ENCODE peak calls at places on chromosomes 3 and 15, in nine cellular contexts. R is tibial nerve, H is sigmoid colon, U is transverse colon, K is ovary, C is stomach, X is A549, Y is suprapubic skin, W is esophagus muscularis mucosa. B is an unnamed sample. For H3K4me1, the result is how much of the 10 kb centered on the place peaks cover.

GRCh38 chr3:73685061-73685460 is 60.3 kb upstream of the PDZRN3 start:
- DNase-seq in R (no peak), H (no peak), U (no peak), K (no peak), C (no peak), X (no peak), Y (no peak), W (no peak), B (no peak)

GRCh38 chr15:78625621-78626280 is 5.0 kb upstream of the CHRNA3 start:
- DNase-seq in R (no peak), H (no peak), U (no peak), K (no peak), C (peak), X (no peak), Y (no peak), W (no peak), B (no peak)

GRCh38 chr15:63114465-63114864 is 7.2 kb upstream of the LACTB start:
- DNase-seq in R (no peak), H (no peak), U (no peak), K (no peak), C (no peak), X (no peak), Y (no peak), W (no peak), B (no peak)

GRCh38 chr15:75067123-75067854 is 43.9 kb downstream of the PPCDC start:
- DNase-seq in R (no peak), H (no peak), U (no peak), K (no peak), C (no peak), X (no peak), Y (no peak), W (no peak), B (peak)

GRCh38 chr3:151816091-151816604 is 2.2 kb downstream of the AADAC start:
- DNase-seq in R (no peak), H (no peak), U (peak), K (peak), C (peak), X (peak), Y (no peak), W (no peak), B (peak)

GRCh38 chr15:74403981-74404563 is 29.7 kb downstream of the SEMA7A start:
- DNase-seq in R (no peak), H (no peak), U (no peak), K (peak), C (no peak), X (no peak), Y (no peak), W (no peak), B (no peak)

GRCh38 chr15:53251998-53252397 is 461.9 kb upstream of the ONECUT1 start:
- DNase-seq in R (no peak), H (no peak), U (no peak), K (no peak), C (no peak), X (no peak), Y (no peak), W (no peak), B (no peak)

GRCh38 chr3:42728056-42728455 is 25.5 kb upstream of the HHATL start:
- DNase-seq in R (no peak), H (peak), U (no peak), K (peak), C (no peak), X (no peak), Y (peak), W (no peak), B (no peak)

GRCh38 chr3:132722165-132723023 is at the start of gene NPHP3:
- DNase-seq in R (peak), H (peak), U (peak), K (peak), C (peak), X (peak), Y (peak), W (peak), B (peak)

GRCh38 chr15:70587896-70588567 is 175.3 kb downstream of the UACA start:
- DNase-seq in R (no peak), H (no peak), U (no peak), K (no peak), C (no peak), X (no peak), Y (no peak), W (no peak), B (no peak)

GRCh38 chr3:116140100-116140689 is 305.1 kb downstream of the LSAMP start:
- DNase-seq in R (no peak), H (no peak), U (no peak), K (no peak), C (no peak), X (no peak), Y (no peak), W (no peak), B (no peak)

GRCh38 chr3:41575754-41576153 is 376.4 kb downstream of the CTNNB1 start:
- DNase-seq in R (no peak), H (no peak), U (no peak), K (no peak), C (no peak), X (no peak), Y (no peak), W (no peak), B (no peak)

GRCh38 chr15:65903296-65904073 is 34.2 kb downstream of the RAB11A start:
- DNase-seq in R (no peak), H (no peak), U (no peak), K (no peak), C (no peak), X (no peak), Y (no peak), W (peak), B (no peak)

GRCh38 chr3:157499342-157499963 is 3.8 kb downstream of the VEPH1 start:
- DNase-seq in R (no peak), H (no peak), U (peak), K (no peak), C (peak), X (no peak), Y (no peak), W (peak), B (peak)

GRCh38 chr15:32908135-32908801 is 190.5 kb downstream of the GREM1 start:
- DNase-seq in R (no peak), H (no peak), U (peak), K (peak), C (no peak), X (no peak), Y (no peak), W (no peak), B (no peak)

GRCh38 chr15:79467865-79468586 is 35.9 kb downstream of the MINAR1 start:
- DNase-seq in R (no peak), H (no peak), U (no peak), K (no peak), C (no peak), X (no peak), Y (no peak), W (no peak), B (no peak)

GRCh38 chr3:50300681-50301254 is 1.6 kb upstream of the HYAL3 start:
- DNase-seq in R (no peak), H (no peak), U (no peak), K (no peak), C (no peak), X (no peak), Y (no peak), W (no peak), B (no peak)

GRCh38 chr3:126961791-126962461 is 21.0 kb upstream of the PLXNA1 start:
- DNase-seq in R (no peak), H (peak), U (no peak), K (peak), C (no peak), X (no peak), Y (peak), W (no peak), B (no peak)

GRCh38 chr3:48064292-48064829 is 48.1 kb upstream of the MAP4 start:
- DNase-seq in R (no peak), H (no peak), U (no peak), K (no peak), C (no peak), X (no peak), Y (no peak), W (no peak), B (no peak)

GRCh38 chr15:31341501-31342195 is 15.0 kb downstream of the KLF13 start:
- DNase-seq in R (no peak), H (no peak), U (no peak), K (no peak), C (no peak), X (no peak), Y (no peak), W (no peak), B (no peak)

GRCh38 chr3:100045696-100046095 is 68.6 kb downstream of the FILIP1L start:
- DNase-seq in R (peak), H (peak), U (peak), K (peak), C (no peak), X (no peak), Y (peak), W (no peak), B (peak)

GRCh38 chr15:100725121-100726069 is 123.0 kb downstream of the ASB7 start:
- DNase-seq in R (no peak), H (no peak), U (no peak), K (no peak), C (no peak), X (no peak), Y (peak), W (peak), B (peak)

GRCh38 chr3:120640231-120640630 is 41.8 kb downstream of the HGD start:
- DNase-seq in R (no peak), H (no peak), U (no peak), K (no peak), C (no peak), X (no peak), Y (no peak), W (no peak), B (no peak)

GRCh38 chr3:90184861-90185260 is 1077.4 kb downstream of the EPHA3 start:
- DNase-seq in R (no peak), H (no peak), U (no peak), K (no peak), C (no peak), X (no peak), Y (no peak), W (no peak), B (no peak)

GRCh38 chr3:76699846-76700245 is 340.1 kb upstream of the ROBO2 start:
- DNase-seq in R (no peak), H (no peak), U (no peak), K (no peak), C (no peak), X (no peak), Y (no peak), W (no peak), B (no peak)

GRCh38 chr15:65919353-65919752 is 50.1 kb downstream of the RAB11A start:
- DNase-seq in R (no peak), H (no peak), U (no peak), K (no peak), C (no peak), X (no peak), Y (no peak), W (no peak), B (no peak)

GRCh38 chr3:187913617-187914033 is 168.4 kb upstream of the BCL6 start:
- DNase-seq in R (no peak), H (no peak), U (peak), K (no peak), C (no peak), X (peak), Y (no peak), W (no peak), B (no peak)

GRCh38 chr15:80608688-80609087 is 86.4 kb upstream of the ABHD17C start:
- DNase-seq in R (no peak), H (no peak), U (no peak), K (no peak), C (no peak), X (no peak), Y (no peak), W (no peak), B (no peak)

DNA sequence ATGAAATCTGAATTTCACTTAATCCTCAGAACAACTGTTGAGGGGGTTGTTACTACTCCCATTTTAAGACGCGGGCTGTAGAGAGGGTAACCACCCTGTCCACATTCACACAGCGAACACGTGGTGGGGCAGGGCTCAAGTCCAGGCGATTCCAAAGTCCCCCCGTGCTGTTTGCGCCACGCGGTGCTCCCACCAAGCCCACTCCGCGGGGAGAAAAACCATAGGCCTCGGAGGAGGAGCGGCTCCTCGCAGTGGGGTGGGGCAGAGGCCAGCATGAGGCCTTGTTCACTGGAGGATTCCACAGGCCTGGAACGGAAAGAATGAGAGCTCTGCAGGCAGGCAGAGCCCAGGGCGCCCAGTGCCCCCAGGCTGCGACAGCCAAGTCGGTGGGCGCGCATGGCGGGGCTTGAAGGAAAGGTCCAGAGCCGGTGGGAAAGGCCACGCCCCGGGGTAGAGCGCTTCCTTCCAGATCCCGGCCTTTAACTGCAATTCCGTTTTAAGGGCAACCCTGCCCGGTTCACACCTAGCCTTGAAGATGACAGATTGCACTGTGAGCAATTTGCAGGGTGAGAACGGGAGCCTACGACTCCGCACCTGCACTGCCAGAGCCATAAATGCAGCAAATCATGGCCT is 161.8 kb upstream of the TBL1XR1 start:
- DNase-seq in R (no peak), H (peak), U (peak), K (peak), C (peak), X (peak), Y (peak), W (no peak), B (peak)
- TF ChIP-seq POLR2A in R (no peak), H (no peak), U (peak), K (no peak), C (no peak), X (no peak), Y (no peak), W (no peak), B (no peak)

DNA sequence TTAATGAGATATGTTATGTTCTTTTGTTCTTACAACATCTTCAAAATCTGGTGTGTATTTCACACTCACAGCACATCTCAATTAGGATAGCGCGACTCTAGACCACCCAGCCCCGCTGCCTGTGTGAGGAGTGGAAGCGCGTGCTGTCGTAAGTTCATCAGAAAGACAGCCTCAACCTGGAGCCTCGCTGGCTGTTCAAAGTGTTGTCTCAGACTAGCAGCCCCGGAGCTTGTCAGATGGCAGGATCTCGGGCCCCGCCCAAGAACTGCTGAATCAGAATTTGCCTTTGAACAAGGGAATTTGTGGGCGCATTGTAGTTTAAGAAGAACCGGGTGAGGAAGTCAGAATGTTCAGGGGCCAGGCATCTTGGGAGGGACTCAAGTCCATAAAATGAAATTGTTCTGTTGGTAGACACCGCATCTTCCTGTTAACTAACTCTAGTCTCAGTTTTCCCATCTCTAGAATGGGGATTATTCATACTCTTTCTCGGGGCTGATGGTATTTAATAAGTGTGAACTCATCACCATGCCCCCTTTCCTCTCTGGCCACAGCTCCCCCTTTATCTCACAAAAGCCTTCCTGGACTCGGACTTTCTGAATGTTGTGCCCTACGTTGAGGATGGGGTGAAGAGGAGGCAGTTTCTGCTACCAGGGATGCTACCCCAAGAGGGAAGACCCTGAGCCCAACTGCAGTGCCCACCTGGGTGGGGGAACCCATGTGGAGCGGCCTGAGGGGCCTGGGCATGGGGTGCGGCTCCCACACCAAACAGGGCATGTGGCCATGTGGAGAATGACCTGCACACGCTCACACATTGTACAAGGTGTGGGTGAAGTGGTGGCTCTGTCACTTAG is 40.4 kb downstream of the BHLHE40 start:
- DNase-seq in R (no peak), H (no peak), U (peak), K (no peak), C (peak), X (no peak), Y (no peak), W (no peak), B (peak)
- H3K4me1 ChIP-seq in R (under half), H (under half), U (under half), K (under half), C (under half), X (half or more), Y (half or more), W (under half), B (under half)

DNA sequence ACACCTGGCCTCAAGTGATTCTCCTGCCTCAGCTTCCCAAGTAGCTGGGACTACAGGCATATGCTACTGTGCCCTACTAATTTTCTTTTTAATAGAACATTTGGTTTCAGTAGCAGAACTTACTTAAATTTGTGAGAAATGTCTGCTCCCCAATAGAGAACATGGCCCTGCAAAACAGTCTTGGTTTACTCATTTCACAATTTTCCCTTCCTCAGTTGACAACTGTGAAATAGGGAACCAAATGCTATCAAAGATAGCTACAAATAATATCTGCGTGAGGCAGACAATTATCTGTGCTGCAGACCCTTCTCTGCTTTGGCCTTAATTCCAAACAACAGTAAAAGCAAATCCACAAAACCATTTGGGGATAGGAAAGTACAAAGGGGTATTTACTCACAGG is 22.6 kb downstream of the METTL6 start:
- DNase-seq in R (no peak), H (no peak), U (no peak), K (no peak), C (no peak), X (no peak), Y (no peak), W (no peak), B (no peak)
- TF ChIP-seq EP300 in R (no peak), H (no peak), U (no peak), K (no peak), C (no peak), X (no peak), Y (no peak), W (no peak), B (no peak)

DNA sequence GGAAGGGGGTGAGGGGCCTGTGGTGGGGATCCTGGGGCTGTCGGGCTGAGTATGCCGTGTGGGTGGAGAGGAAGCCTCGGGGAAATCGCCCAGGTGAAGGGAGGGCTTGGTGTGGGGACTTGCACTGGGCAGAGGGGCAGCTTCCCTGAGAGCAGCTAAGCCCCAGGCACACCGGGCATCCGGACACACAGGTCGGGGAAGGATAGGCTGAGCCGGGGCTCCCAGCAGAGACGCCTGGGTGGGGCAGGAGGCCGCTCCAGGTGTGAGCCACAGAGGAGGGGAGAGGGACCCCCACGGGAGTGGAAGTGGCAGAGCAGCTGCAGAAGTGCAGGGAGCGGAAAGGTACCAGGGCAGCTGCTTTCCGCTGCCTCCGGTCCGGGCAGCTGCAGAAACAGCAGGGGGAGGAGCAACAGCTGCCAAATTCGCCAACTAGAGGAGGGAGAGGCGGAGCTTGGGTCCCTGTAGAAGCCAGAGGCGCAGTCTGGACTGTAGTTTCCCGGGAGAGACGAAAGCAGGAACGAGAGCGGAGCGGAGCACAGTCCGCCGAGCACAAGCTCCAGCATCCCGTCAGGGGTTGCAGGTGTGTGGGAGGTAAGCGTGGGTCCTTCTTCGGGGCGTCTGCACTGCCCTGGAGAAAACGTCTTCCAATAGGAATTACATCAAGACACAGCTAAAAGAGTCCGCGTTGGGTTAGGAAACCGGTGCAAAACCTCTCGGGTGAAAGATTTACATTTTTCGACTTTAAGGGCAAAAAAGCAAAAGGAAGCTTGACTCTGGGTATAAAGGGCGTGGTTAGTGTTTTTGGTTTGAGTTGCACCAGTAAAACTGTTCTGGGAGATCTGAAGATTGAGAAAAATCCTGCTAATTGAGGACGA is at the start of gene SERPINI1:
- DNase-seq in R (peak), H (peak), U (peak), K (peak), C (peak), X (peak), Y (peak), W (peak), B (peak)
- TF ChIP-seq POLR2A in R (peak), H (peak), U (peak), K (peak), C (no peak), X (peak), Y (no peak), W (no peak), B (peak)

GRCh38 chr3:101824691-101825090 is 24.6 kb upstream of the NFKBIZ start:
- DNase-seq in R (no peak), H (no peak), U (no peak), K (no peak), C (no peak), X (no peak), Y (no peak), W (no peak), B (no peak)
- H3K4me1 ChIP-seq in R (under half), H (under half), U (under half), K (under half), C (under half), X (under half), Y (under half), W (under half), B (under half)

DNA sequence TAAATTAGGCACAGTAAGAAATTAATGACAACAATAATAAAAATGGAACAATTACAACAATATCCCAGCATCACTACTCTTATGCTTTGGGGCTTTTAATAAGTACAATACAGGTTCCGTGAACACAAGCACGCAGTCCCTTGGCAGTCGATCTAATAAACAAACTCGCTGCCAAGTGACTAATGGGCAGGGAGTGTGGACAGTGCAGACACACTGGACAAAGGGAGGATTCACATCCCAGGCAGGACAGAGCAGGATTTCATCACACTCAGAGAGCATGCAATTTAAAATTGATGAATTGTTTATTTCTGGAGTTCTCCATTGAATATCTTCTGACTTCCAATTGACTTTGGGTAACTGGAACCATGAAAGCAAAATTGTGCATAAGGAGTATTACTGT is 524.1 kb upstream of the CFAP20DC start:
- DNase-seq in R (peak), H (peak), U (peak), K (peak), C (no peak), X (no peak), Y (no peak), W (no peak), B (no peak)
- TF ChIP-seq EP300 in R (no peak), H (no peak), U (no peak), K (no peak), C (no peak), X (no peak), Y (no peak), W (no peak), B (no peak)

GRCh38 chr3:52053307-52054304 is 2.8 kb downstream of the DUSP7 start:
- DNase-seq in R (no peak), H (no peak), U (no peak), K (peak), C (no peak), X (no peak), Y (peak), W (no peak), B (peak)
- TF ChIP-seq POLR2A in R (no peak), H (no peak), U (no peak), K (no peak), C (no peak), X (no peak), Y (no peak), W (no peak), B (no peak)